ENCODE peak calls at places on chromosomes 13 and 19, in ten cellular contexts. One of them, this sample, is unnamed.

GRCh38 chr13:46341112-46341711 is 45.8 kb downstream of the RUBCNL start:
- DNase-seq in tibial nerve: no peak
- DNase-seq in ELF-1: no peak
- DNase-seq in stimulated activated CD8-positive, alpha-beta memory T cell treated with anti-CD3 and anti-CD28 coated beads, Interleukin-2, amount 100 ng/mL, for 1 hour: no peak
- DNase-seq in RPMI7951: peak
- DNase-seq in bronchial epithelial cell: peak
- DNase-seq in AG09319: no peak
- DNase-seq in GM04504: peak
- DNase-seq in heart left ventricle: no peak
- DNase-seq in DMS79 treated with DMSO at 0.1 percent for 48 hours: peak
- DNase-seq in this sample: peak

GRCh38 chr19:30158893-30159245 is 213.3 kb upstream of the ZNF536 start:
- DNase-seq in ELF-1: no peak
- DNase-seq in heart left ventricle: no peak
- DNase-seq in RPMI7951: no peak
- DNase-seq in AG09319: no peak
- DNase-seq in tibial nerve: no peak
- DNase-seq in DMS79 treated with DMSO at 0.1 percent for 48 hours: no peak
- DNase-seq in stimulated activated CD8-positive, alpha-beta memory T cell treated with anti-CD3 and anti-CD28 coated beads, Interleukin-2, amount 100 ng/mL, for 1 hour: no peak
- DNase-seq in GM04504: no peak
- DNase-seq in bronchial epithelial cell: no peak
- DNase-seq in this sample: no peak

GRCh38 chr19:11420894-11421606 is 1.9 kb upstream of the RGL3 start:
- DNase-seq in RPMI7951: no peak
- DNase-seq in ELF-1: peak
- DNase-seq in DMS79 treated with DMSO at 0.1 percent for 48 hours: no peak
- DNase-seq in stimulated activated CD8-positive, alpha-beta memory T cell treated with anti-CD3 and anti-CD28 coated beads, Interleukin-2, amount 100 ng/mL, for 1 hour: no peak
- DNase-seq in tibial nerve: no peak
- DNase-seq in bronchial epithelial cell: no peak
- DNase-seq in GM04504: no peak
- DNase-seq in heart left ventricle: peak
- DNase-seq in AG09319: no peak
- DNase-seq in this sample: no peak

GRCh38 chr19:29506619-29506911 is 19.2 kb upstream of the VSTM2B start:
- DNase-seq in tibial nerve: no peak
- DNase-seq in RPMI7951: no peak
- DNase-seq in ELF-1: no peak
- DNase-seq in GM04504: no peak
- DNase-seq in heart left ventricle: no peak
- DNase-seq in DMS79 treated with DMSO at 0.1 percent for 48 hours: no peak
- DNase-seq in AG09319: no peak
- DNase-seq in stimulated activated CD8-positive, alpha-beta memory T cell treated with anti-CD3 and anti-CD28 coated beads, Interleukin-2, amount 100 ng/mL, for 1 hour: no peak
- DNase-seq in bronchial epithelial cell: no peak
- DNase-seq in this sample: no peak

GRCh38 chr13:20672772-20673171 is 30.7 kb upstream of the IL17D start:
- DNase-seq in stimulated activated CD8-positive, alpha-beta memory T cell treated with anti-CD3 and anti-CD28 coated beads, Interleukin-2, amount 100 ng/mL, for 1 hour: no peak
- DNase-seq in ELF-1: no peak
- DNase-seq in bronchial epithelial cell: peak
- DNase-seq in GM04504: no peak
- DNase-seq in heart left ventricle: no peak
- DNase-seq in AG09319: peak
- DNase-seq in DMS79 treated with DMSO at 0.1 percent for 48 hours: no peak
- DNase-seq in RPMI7951: no peak
- DNase-seq in tibial nerve: no peak
- DNase-seq in this sample: peak

GRCh38 chr19:5903502-5904301 is at the start of gene NDUFA11:
- DNase-seq in DMS79 treated with DMSO at 0.1 percent for 48 hours: peak
- DNase-seq in heart left ventricle: peak
- DNase-seq in stimulated activated CD8-positive, alpha-beta memory T cell treated with anti-CD3 and anti-CD28 coated beads, Interleukin-2, amount 100 ng/mL, for 1 hour: peak
- DNase-seq in AG09319: no peak
- DNase-seq in RPMI7951: peak
- DNase-seq in tibial nerve: peak
- DNase-seq in GM04504: no peak
- DNase-seq in ELF-1: peak
- DNase-seq in bronchial epithelial cell: no peak
- DNase-seq in this sample: no peak

GRCh38 chr19:3154957-3155736 is 19.3 kb downstream of the GNA15 start:
- DNase-seq in tibial nerve: no peak
- DNase-seq in bronchial epithelial cell: peak
- DNase-seq in GM04504: peak
- DNase-seq in DMS79 treated with DMSO at 0.1 percent for 48 hours: no peak
- DNase-seq in stimulated activated CD8-positive, alpha-beta memory T cell treated with anti-CD3 and anti-CD28 coated beads, Interleukin-2, amount 100 ng/mL, for 1 hour: no peak
- DNase-seq in ELF-1: peak
- DNase-seq in heart left ventricle: peak
- DNase-seq in RPMI7951: peak
- DNase-seq in AG09319: peak
- DNase-seq in this sample: peak

GRCh38 chr19:36169084-36169760 is 17.0 kb upstream of the COX7A1 start:
- DNase-seq in stimulated activated CD8-positive, alpha-beta memory T cell treated with anti-CD3 and anti-CD28 coated beads, Interleukin-2, amount 100 ng/mL, for 1 hour: no peak
- DNase-seq in GM04504: no peak
- DNase-seq in AG09319: no peak
- DNase-seq in ELF-1: peak
- DNase-seq in bronchial epithelial cell: no peak
- DNase-seq in DMS79 treated with DMSO at 0.1 percent for 48 hours: peak
- DNase-seq in tibial nerve: no peak
- DNase-seq in heart left ventricle: peak
- DNase-seq in RPMI7951: no peak
- DNase-seq in this sample: no peak

GRCh38 chr19:44846455-44847143 is 502 bp downstream of the NECTIN2 start:
- DNase-seq in bronchial epithelial cell: no peak
- DNase-seq in RPMI7951: no peak
- DNase-seq in ELF-1: peak
- DNase-seq in GM04504: no peak
- DNase-seq in tibial nerve: no peak
- DNase-seq in stimulated activated CD8-positive, alpha-beta memory T cell treated with anti-CD3 and anti-CD28 coated beads, Interleukin-2, amount 100 ng/mL, for 1 hour: no peak
- DNase-seq in AG09319: no peak
- DNase-seq in heart left ventricle: peak
- DNase-seq in DMS79 treated with DMSO at 0.1 percent for 48 hours: peak
- DNase-seq in this sample: peak

GRCh38 chr13:113147206-113147605 is 11.2 kb upstream of the PROZ start:
- DNase-seq in AG09319: no peak
- DNase-seq in heart left ventricle: no peak
- DNase-seq in bronchial epithelial cell: no peak
- DNase-seq in ELF-1: no peak
- DNase-seq in stimulated activated CD8-positive, alpha-beta memory T cell treated with anti-CD3 and anti-CD28 coated beads, Interleukin-2, amount 100 ng/mL, for 1 hour: no peak
- DNase-seq in tibial nerve: no peak
- DNase-seq in RPMI7951: no peak
- DNase-seq in DMS79 treated with DMSO at 0.1 percent for 48 hours: no peak
- DNase-seq in GM04504: no peak
- DNase-seq in this sample: no peak

GRCh38 chr19:334296-335071 is 10.1 kb downstream of the MIER2 start:
- DNase-seq in RPMI7951: no peak
- DNase-seq in DMS79 treated with DMSO at 0.1 percent for 48 hours: no peak
- DNase-seq in stimulated activated CD8-positive, alpha-beta memory T cell treated with anti-CD3 and anti-CD28 coated beads, Interleukin-2, amount 100 ng/mL, for 1 hour: no peak
- DNase-seq in ELF-1: no peak
- DNase-seq in tibial nerve: no peak
- DNase-seq in bronchial epithelial cell: no peak
- DNase-seq in GM04504: no peak
- DNase-seq in AG09319: no peak
- DNase-seq in heart left ventricle: no peak
- DNase-seq in this sample: no peak

This sample was measured in fibroblast of the aortic adventitia.